ENCODE peak calls at places on chromosomes 3 and 15, in ten cellular contexts. D is heart right ventricle, B is AG04450, A is tibial nerve, K is heart left ventricle, J is coronary artery, W is colonic mucosa, X is left ventricle myocardium inferior, H is testis, F is OCI-LY7. P is an unnamed sample.

GRCh38 chr3:140164922-140165590 is 230.1 kb downstream of the CLSTN2 start:
- DNase-seq in D (no peak), B (no peak), A (no peak), K (no peak), J (no peak), W (no peak), X (no peak), H (no peak), F (no peak), P (no peak)

GRCh38 chr3:177057768-177058167 is 139.5 kb downstream of the TBL1XR1 start:
- DNase-seq in D (no peak), B (no peak), A (no peak), K (no peak), J (no peak), W (no peak), X (no peak), H (no peak), F (peak; percentile 58), P (no peak)

GRCh38 chr3:54445630-54446029 is 323.3 kb downstream of the CACNA2D3 start:
- DNase-seq in D (no peak), B (no peak), A (no peak), K (no peak), J (no peak), W (no peak), X (no peak), H (no peak), F (no peak), P (no peak)

GRCh38 chr3:99895706-99896441 is 78.2 kb downstream of the CMSS1 start:
- DNase-seq in D (no peak), B (peak; percentile 62), A (no peak), K (no peak), J (no peak), W (no peak), X (no peak), H (no peak), F (no peak), P (no peak)

GRCh38 chr3:39446444-39446843 is 21.0 kb upstream of the MOBP start:
- DNase-seq in D (no peak), B (no peak), A (no peak), K (no peak), J (no peak), W (no peak), X (no peak), H (no peak), F (no peak), P (no peak)

GRCh38 chr3:58524326-58524888 is 12.6 kb downstream of the ACOX2 start:
- DNase-seq in D (no peak), B (no peak), A (no peak), K (no peak), J (no peak), W (no peak), X (no peak), H (no peak), F (no peak), P (no peak)

GRCh38 chr15:79007066-79007465 is 62.2 kb upstream of the CTSH start:
- DNase-seq in D (peak; percentile 24), B (no peak), A (peak; percentile 68), K (peak; percentile 78), J (no peak), W (peak; percentile 44), X (peak; percentile 42), H (peak; percentile 56), F (peak; percentile 89), P (peak; percentile 63)

GRCh38 chr3:45712434-45713110 is 23.4 kb downstream of the SACM1L start:
- DNase-seq in D (no peak), B (no peak), A (no peak), K (no peak), J (no peak), W (no peak), X (no peak), H (no peak), F (no peak), P (no peak)

GRCh38 chr15:73962409-73962808 is 29.7 kb downstream of the STOML1 start:
- DNase-seq in D (no peak), B (no peak), A (no peak), K (no peak), J (no peak), W (no peak), X (no peak), H (no peak), F (no peak), P (no peak)

GRCh38 chr3:189269356-189269755 is 97.6 kb downstream of the TPRG1 start:
- DNase-seq in D (no peak), B (no peak), A (no peak), K (no peak), J (no peak), W (no peak), X (no peak), H (no peak), F (no peak), P (no peak)

GRCh38 chr3:194571491-194571941 is 61.7 kb downstream of the TMEM44 start:
- DNase-seq in D (peak; percentile 48), B (no peak), A (no peak), K (no peak), J (no peak), W (no peak), X (peak; percentile 29), H (no peak), F (no peak), P (no peak)

GRCh38 chr3:150965436-150965835 is 7.1 kb downstream of the CLRN1 start:
- DNase-seq in D (no peak), B (no peak), A (no peak), K (no peak), J (no peak), W (no peak), X (no peak), H (no peak), F (no peak), P (no peak)

GRCh38 chr15:72183781-72184164 is 13.8 kb downstream of the GRAMD2A start:
- DNase-seq in D (no peak), B (no peak), A (no peak), K (no peak), J (no peak), W (no peak), X (no peak), H (no peak), F (no peak), P (no peak)

GRCh38 chr15:71291723-71292122 is 176.5 kb downstream of the THSD4 start:
- DNase-seq in D (no peak), B (no peak), A (no peak), K (no peak), J (no peak), W (no peak), X (no peak), H (no peak), F (no peak), P (no peak)

GRCh38 chr3:134627831-134628230 is 23.0 kb downstream of the KY start:
- DNase-seq in D (no peak), B (no peak), A (no peak), K (no peak), J (no peak), W (peak; percentile 22), X (no peak), H (no peak), F (no peak), P (no peak)

GRCh38 chr3:148992027-148992634 is 791 bp downstream of the GYG1 start:
- DNase-seq in D (peak; percentile 51), B (no peak), A (peak; percentile 16), K (peak; percentile 75), J (no peak), W (peak; percentile 44), X (peak; percentile 57), H (peak; percentile 53), F (peak; percentile 61), P (peak; percentile 60)

GRCh38 chr15:56821721-56822425 is 88.6 kb upstream of the ZNF280D start:
- DNase-seq in D (peak; percentile 48), B (peak; percentile 36), A (no peak), K (peak; percentile 50), J (no peak), W (peak; percentile 71), X (peak; percentile 24), H (peak; percentile 60), F (peak; percentile 47), P (peak; percentile 50)

GRCh38 chr3:126540946-126541627 is 17.1 kb downstream of the CHST13 start:
- DNase-seq in D (no peak), B (no peak), A (no peak), K (peak; percentile 17), J (no peak), W (no peak), X (no peak), H (peak; percentile 12), F (no peak), P (no peak)

DNA sequence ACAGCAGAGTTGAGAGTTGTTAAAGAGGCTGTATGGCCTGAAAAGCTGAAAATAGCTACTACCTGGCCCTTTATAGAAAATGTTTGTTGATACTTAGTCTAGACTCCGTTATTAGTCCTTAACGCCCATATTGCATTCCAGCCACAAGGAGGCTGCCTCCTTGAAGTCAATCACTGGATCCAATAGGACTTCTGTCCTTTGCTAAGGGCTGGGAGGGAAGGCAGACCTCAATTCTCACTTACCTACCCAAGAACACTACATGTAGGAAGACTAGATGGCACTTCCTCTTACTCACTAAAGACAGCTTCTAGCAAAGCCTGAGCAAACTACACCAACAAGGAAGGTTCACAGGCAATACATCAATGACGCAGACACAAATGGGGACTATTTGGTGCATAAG is 139.5 kb upstream of the HACD2 start:
- DNase-seq in D (no peak), B (no peak), A (no peak), K (no peak), J (no peak), W (no peak), X (no peak), H (no peak), F (no peak), P (no peak)
- TF ChIP-seq CTCF in D (no peak), B (peak; percentile 61), A (no peak), K (no peak), J (no peak), W (no peak), X (no peak), H (no peak), F (no peak), P (no peak)

GRCh38 chr15:22786868-22787698 is 639 bp downstream of the NIPA1 start:
- DNase-seq in D (no peak), B (no peak), A (no peak), K (peak; percentile 35), J (no peak), W (peak; percentile 33), X (no peak), H (peak; percentile 22), F (peak; percentile 63), P (no peak)
- H3K27ac ChIP-seq in D (peak overlapping the region; percentile 86), B (no peak overlapping the region), A (no peak overlapping the region), K (peak overlapping the region; percentile 97), J (peak overlapping the region; percentile 37), W (peak overlapping the region; percentile 50), X (peak overlapping the region; percentile 98), H (peak overlapping the region; percentile 87), F (peak overlapping the region; percentile 84), P (peak overlapping the region; percentile 84)

GRCh38 chr15:59017459-59017858 is 30.0 kb downstream of the RNF111 start:
- DNase-seq in D (no peak), B (no peak), A (no peak), K (no peak), J (no peak), W (no peak), X (no peak), H (no peak), F (no peak), P (no peak)
- TF ChIP-seq CTCF in D (no peak), B (no peak), A (no peak), K (no peak), J (no peak), W (no peak), X (no peak), H (no peak), F (no peak), P (no peak)

DNA sequence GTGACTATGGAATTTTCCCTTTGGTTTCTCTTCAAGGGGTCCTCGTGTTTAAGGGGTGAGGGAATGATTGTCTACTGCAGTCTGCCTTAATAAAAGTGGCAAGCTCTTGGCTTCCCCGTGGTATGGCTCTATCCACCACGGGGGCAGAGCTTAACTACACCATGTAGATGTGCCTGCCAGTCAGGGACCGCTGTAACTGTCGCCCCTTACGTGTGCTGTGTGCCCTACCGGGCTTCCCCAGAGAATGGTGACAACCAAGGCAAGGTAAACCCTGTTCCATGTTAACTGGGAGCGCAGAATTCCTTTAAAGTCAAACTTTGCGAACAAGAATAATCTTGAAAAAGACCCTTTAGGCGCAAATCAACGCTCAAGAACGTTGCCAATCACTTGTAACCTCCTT is 966 bp upstream of the C3orf80 start:
- DNase-seq in D (no peak), B (no peak), A (no peak), K (no peak), J (no peak), W (no peak), X (no peak), H (no peak), F (no peak), P (no peak)
- H3K27ac ChIP-seq in D (no peak overlapping the region), B (no peak overlapping the region), A (no peak overlapping the region), K (no peak overlapping the region), J (no peak overlapping the region), W (no peak overlapping the region), X (no peak overlapping the region), H (no peak overlapping the region), F (no peak overlapping the region), P (no peak overlapping the region)

P was measured in lung.